ENCODE peak calls at places on chromosomes 13 and 19, in four cellular contexts. One of them, this sample, is unnamed.
A peak's percentile ranks its signal among the peaks of the same experiment; 100 is the strongest.

GRCh38 chr19:39168258-39169142 is 28.3 kb upstream of the NCCRP1 start:
- DNase-seq in NCI-H2029: no peak
- DNase-seq in activated CD4-positive, alpha-beta T cell treated with anti-CD3 and anti-CD28 coated beads, Interleukin-2, amount 10 ng/mL, durations not matched to agents 7 days and 5 days: no peak
- DNase-seq in thoracic aorta: no peak
- DNase-seq in this sample: no peak

GRCh38 chr19:16447015-16447384 is 24.8 kb downstream of the EPS15L1 start:
- DNase-seq in NCI-H2029: no peak
- DNase-seq in activated CD4-positive, alpha-beta T cell treated with anti-CD3 and anti-CD28 coated beads, Interleukin-2, amount 10 ng/mL, durations not matched to agents 7 days and 5 days: peak; percentile 27
- DNase-seq in thoracic aorta: no peak
- DNase-seq in this sample: peak; percentile 95

GRCh38 chr19:29622191-29623070 is 16.3 kb downstream of the POP4 start:
- DNase-seq in NCI-H2029: no peak
- DNase-seq in activated CD4-positive, alpha-beta T cell treated with anti-CD3 and anti-CD28 coated beads, Interleukin-2, amount 10 ng/mL, durations not matched to agents 7 days and 5 days: peak; percentile 53
- DNase-seq in thoracic aorta: no peak
- DNase-seq in this sample: no peak

GRCh38 chr13:93151277-93151676 is 75.3 kb upstream of the GPC6 start:
- DNase-seq in NCI-H2029: no peak
- DNase-seq in activated CD4-positive, alpha-beta T cell treated with anti-CD3 and anti-CD28 coated beads, Interleukin-2, amount 10 ng/mL, durations not matched to agents 7 days and 5 days: no peak
- DNase-seq in thoracic aorta: no peak
- DNase-seq in this sample: peak; percentile 73

GRCh38 chr19:46610851-46611770 is 10.0 kb downstream of the CALM3 start:
- DNase-seq in NCI-H2029: no peak
- DNase-seq in activated CD4-positive, alpha-beta T cell treated with anti-CD3 and anti-CD28 coated beads, Interleukin-2, amount 10 ng/mL, durations not matched to agents 7 days and 5 days: peak; percentile 65
- DNase-seq in thoracic aorta: no peak
- DNase-seq in this sample: no peak

GRCh38 chr19:34972163-34972705 is 8.2 kb upstream of the ZNF792 start:
- DNase-seq in NCI-H2029: no peak
- DNase-seq in activated CD4-positive, alpha-beta T cell treated with anti-CD3 and anti-CD28 coated beads, Interleukin-2, amount 10 ng/mL, durations not matched to agents 7 days and 5 days: no peak
- DNase-seq in thoracic aorta: no peak
- DNase-seq in this sample: no peak

GRCh38 chr19:49324801-49325491 is at the start of gene SLC6A16:
- DNase-seq in NCI-H2029: no peak
- DNase-seq in activated CD4-positive, alpha-beta T cell treated with anti-CD3 and anti-CD28 coated beads, Interleukin-2, amount 10 ng/mL, durations not matched to agents 7 days and 5 days: no peak
- DNase-seq in thoracic aorta: no peak
- DNase-seq in this sample: no peak

GRCh38 chr19:44900328-44901244 is 5.0 kb upstream of the APOE start:
- DNase-seq in NCI-H2029: no peak
- DNase-seq in activated CD4-positive, alpha-beta T cell treated with anti-CD3 and anti-CD28 coated beads, Interleukin-2, amount 10 ng/mL, durations not matched to agents 7 days and 5 days: no peak
- DNase-seq in thoracic aorta: no peak
- DNase-seq in this sample: no peak

GRCh38 chr13:25065974-25066770 is 29.8 kb upstream of the PABPC3 start:
- DNase-seq in NCI-H2029: no peak
- DNase-seq in activated CD4-positive, alpha-beta T cell treated with anti-CD3 and anti-CD28 coated beads, Interleukin-2, amount 10 ng/mL, durations not matched to agents 7 days and 5 days: no peak
- DNase-seq in thoracic aorta: no peak
- DNase-seq in this sample: no peak

GRCh38 chr13:21672811-21673591 is 2.1 kb downstream of the FGF9 start:
- DNase-seq in NCI-H2029: no peak
- DNase-seq in activated CD4-positive, alpha-beta T cell treated with anti-CD3 and anti-CD28 coated beads, Interleukin-2, amount 10 ng/mL, durations not matched to agents 7 days and 5 days: no peak
- DNase-seq in thoracic aorta: no peak
- DNase-seq in this sample: no peak

GRCh38 chr19:11381535-11382369 is 2.4 kb downstream of the EPOR start:
- DNase-seq in NCI-H2029: peak; percentile 91
- DNase-seq in activated CD4-positive, alpha-beta T cell treated with anti-CD3 and anti-CD28 coated beads, Interleukin-2, amount 10 ng/mL, durations not matched to agents 7 days and 5 days: peak; percentile 77
- DNase-seq in thoracic aorta: no peak
- DNase-seq in this sample: peak; percentile 96

This sample was measured in NCI-H226.